ENCODE peak calls at places on chromosomes 11 and 22, in seven cellular contexts. P, X, T, N, W, O and E are unnamed samples.

GRCh38 chr11:76872959-76873827 is 12.5 kb downstream of the ACER3 start:
- DNase-seq in P (no peak), X (no peak), T (no peak), N (no peak), W (no peak), O (no peak), E (no peak)

GRCh38 chr11:32947985-32948384 is 55.4 kb downstream of the QSER1 start:
- DNase-seq in P (no peak), X (no peak), T (no peak), N (no peak), W (no peak), O (no peak), E (no peak)

GRCh38 chr11:134037093-134037908 is 31.6 kb upstream of the JAM3 start:
- DNase-seq in P (peak), X (peak), T (peak), N (peak), W (peak), O (peak), E (peak)

GRCh38 chr11:117417342-117417741 is 89.7 kb downstream of the CEP164 start:
- DNase-seq in P (no peak), X (no peak), T (no peak), N (no peak), W (no peak), O (no peak), E (no peak)

GRCh38 chr11:77125695-77126094 is 2.4 kb upstream of the MYO7A start:
- DNase-seq in P (no peak), X (no peak), T (no peak), N (no peak), W (no peak), O (no peak), E (no peak)

GRCh38 chr22:22576244-22576988 is 17.4 kb upstream of the PRAME start:
- DNase-seq in P (peak), X (peak), T (peak), N (peak), W (peak), O (peak), E (no peak)

GRCh38 chr11:47356998-47357329 is 4.5 kb upstream of the MYBPC3 start:
- DNase-seq in P (peak), X (no peak), T (no peak), N (no peak), W (no peak), O (no peak), E (no peak)

GRCh38 chr11:74179234-74180126 is 8.4 kb downstream of the PPME1 start:
- DNase-seq in P (no peak), X (no peak), T (no peak), N (no peak), W (peak), O (no peak), E (no peak)

GRCh38 chr11:34226210-34226609 is 120.8 kb downstream of the NAT10 start:
- DNase-seq in P (no peak), X (no peak), T (no peak), N (no peak), W (no peak), O (no peak), E (no peak)

GRCh38 chr22:24147666-24148065 is 33.6 kb upstream of the SUSD2 start:
- DNase-seq in P (no peak), X (no peak), T (no peak), N (no peak), W (no peak), O (no peak), E (no peak)

GRCh38 chr11:57513911-57514537 is 1.5 kb downstream of the SLC43A1 start:
- DNase-seq in P (peak), X (peak), T (peak), N (peak), W (peak), O (peak), E (no peak)

GRCh38 chr22:42990131-42990838 is 24.7 kb downstream of the PACSIN2 start:
- DNase-seq in P (no peak), X (no peak), T (no peak), N (no peak), W (peak), O (no peak), E (no peak)

GRCh38 chr11:126160345-126161145 is 50.9 kb downstream of the RPUSD4 start:
- DNase-seq in P (no peak), X (no peak), T (no peak), N (no peak), W (peak), O (no peak), E (no peak)

GRCh38 chr11:102527701-102528100 is 2.8 kb downstream of the MMP7 start:
- DNase-seq in P (no peak), X (no peak), T (no peak), N (no peak), W (no peak), O (no peak), E (no peak)

GRCh38 chr11:72975778-72976520 is 161.7 kb downstream of the ATG16L2 start:
- DNase-seq in P (no peak), X (no peak), T (no peak), N (no peak), W (peak), O (no peak), E (no peak)

GRCh38 chr11:23405350-23405937 is 545.2 kb upstream of the CCDC179 start:
- DNase-seq in P (peak), X (no peak), T (no peak), N (no peak), W (no peak), O (no peak), E (no peak)

GRCh38 chr11:36478700-36479329 is 31.3 kb downstream of the TRAF6 start:
- DNase-seq in P (no peak), X (peak), T (peak), N (no peak), W (peak), O (no peak), E (no peak)

GRCh38 chr11:1912314-1912878 is 7.1 kb upstream of the TNNT3 start:
- DNase-seq in P (no peak), X (no peak), T (no peak), N (no peak), W (no peak), O (no peak), E (no peak)

GRCh38 chr11:65315204-65315865 is 669 bp downstream of the CDC42EP2 start:
- DNase-seq in P (peak), X (peak), T (peak), N (peak), W (peak), O (peak), E (peak)

GRCh38 chr11:74185695-74186094 is 14.6 kb downstream of the PPME1 start:
- DNase-seq in P (no peak), X (no peak), T (no peak), N (no peak), W (peak), O (no peak), E (no peak)

GRCh38 chr22:42970029-42970428 is 44.9 kb downstream of the PACSIN2 start:
- DNase-seq in P (no peak), X (no peak), T (no peak), N (no peak), W (no peak), O (no peak), E (no peak)

GRCh38 chr22:33823552-33823951 is 96.7 kb downstream of the LARGE1 start:
- DNase-seq in P (no peak), X (no peak), T (peak), N (no peak), W (peak), O (no peak), E (no peak)

GRCh38 chr11:2433106-2433925 is 11.0 kb downstream of the TRPM5 start:
- DNase-seq in P (no peak), X (no peak), T (no peak), N (no peak), W (no peak), O (no peak), E (no peak)

DNA sequence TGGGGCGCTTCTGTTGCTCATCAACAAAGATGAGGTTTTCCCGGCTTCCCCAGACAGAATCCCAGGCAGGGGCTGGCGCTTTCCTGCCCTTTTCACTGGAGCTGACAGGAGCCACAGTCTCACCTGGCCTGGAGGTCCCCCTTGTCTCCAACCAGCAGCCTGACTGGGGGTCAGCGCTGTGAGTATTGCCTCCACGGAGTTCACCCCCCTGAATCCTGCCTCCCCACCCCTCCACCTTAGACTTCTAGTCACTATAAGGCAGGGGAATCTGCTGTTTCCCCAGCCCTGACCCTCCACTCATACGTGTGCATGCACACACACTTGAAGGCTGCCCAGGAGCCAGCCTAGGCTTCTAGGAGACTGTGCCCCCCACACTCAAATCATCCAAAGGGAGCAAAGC is 58.8 kb upstream of the LYVE1 start:
- DNase-seq in P (no peak), X (no peak), T (no peak), N (no peak), W (no peak), O (no peak), E (no peak)
- H3K27ac ChIP-seq in P (no peak), X (no peak), T (no peak), N (no peak), W (no peak), O (no peak), E (no peak)

DNA sequence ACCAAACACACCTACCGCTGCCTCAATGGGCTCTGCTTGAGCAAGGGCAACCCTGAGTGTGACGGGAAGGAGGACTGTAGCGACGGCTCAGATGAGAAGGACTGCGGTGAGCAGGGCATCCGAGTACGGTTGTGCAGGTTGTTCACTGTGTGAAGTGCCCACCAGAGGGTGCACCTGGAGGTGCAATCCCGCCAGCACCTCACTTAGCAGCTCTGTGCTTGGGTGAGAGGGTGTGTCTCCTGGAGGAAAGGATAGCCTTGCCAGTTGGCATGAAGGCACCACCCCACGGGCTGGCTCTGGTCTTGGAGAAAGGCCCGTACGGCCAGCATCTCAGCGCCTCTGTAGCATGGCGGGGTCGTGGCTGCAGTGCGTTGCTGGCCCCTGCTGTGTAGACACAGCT is 39.4 kb downstream of the ST14 start:
- DNase-seq in P (no peak), X (peak), T (no peak), N (no peak), W (no peak), O (no peak), E (no peak)
- H3K27ac ChIP-seq in P (no peak), X (no peak), T (no peak), N (no peak), W (no peak), O (no peak), E (no peak)

DNA sequence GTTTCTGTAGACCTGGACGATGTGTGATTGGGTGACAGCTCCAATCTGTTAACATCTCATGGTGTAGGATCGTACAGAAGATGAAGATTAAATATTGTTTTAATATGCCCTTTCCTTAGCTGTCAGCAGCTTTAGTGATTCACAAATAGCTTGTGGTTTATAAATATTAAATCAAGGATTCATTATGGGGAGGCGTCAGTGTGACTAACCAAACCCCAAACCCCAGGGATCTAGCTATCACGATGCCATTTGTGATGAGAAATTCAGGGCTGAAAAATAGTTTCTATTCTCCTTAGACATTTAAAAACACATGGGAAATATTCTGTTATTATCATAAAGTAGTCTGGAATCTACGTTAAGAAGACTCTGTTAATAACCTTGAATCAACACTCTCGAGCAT is 73.4 kb downstream of the NCAM1 start:
- DNase-seq in P (no peak), X (no peak), T (no peak), N (no peak), W (no peak), O (no peak), E (no peak)
- H3K27ac ChIP-seq in P (no peak), X (no peak), T (no peak), N (no peak), W (no peak), O (no peak), E (no peak)

DNA sequence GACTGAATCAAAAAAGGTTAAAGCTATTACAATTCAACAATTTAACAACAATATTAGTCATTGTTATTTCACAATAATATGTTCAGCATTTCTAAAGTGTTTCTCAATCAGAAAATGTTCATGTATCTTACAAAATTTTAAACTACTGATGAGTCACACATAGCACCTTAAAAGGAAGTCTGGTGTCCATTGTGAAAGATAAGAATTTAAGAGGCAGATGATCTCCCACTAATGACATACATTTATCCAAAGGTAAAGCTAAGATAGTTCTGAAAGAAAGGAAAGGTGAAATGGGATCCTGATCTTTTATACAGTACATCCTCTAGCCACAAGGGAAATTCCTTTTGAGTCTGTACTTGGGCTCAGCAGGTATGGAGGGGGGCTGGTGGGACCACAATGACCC is 79.6 kb downstream of the MAML2 start:
- DNase-seq in P (no peak), X (no peak), T (no peak), N (no peak), W (peak), O (no peak), E (no peak)
- H3K27ac ChIP-seq in P (no peak), X (no peak), T (peak), N (no peak), W (peak), O (no peak), E (peak)

DNA sequence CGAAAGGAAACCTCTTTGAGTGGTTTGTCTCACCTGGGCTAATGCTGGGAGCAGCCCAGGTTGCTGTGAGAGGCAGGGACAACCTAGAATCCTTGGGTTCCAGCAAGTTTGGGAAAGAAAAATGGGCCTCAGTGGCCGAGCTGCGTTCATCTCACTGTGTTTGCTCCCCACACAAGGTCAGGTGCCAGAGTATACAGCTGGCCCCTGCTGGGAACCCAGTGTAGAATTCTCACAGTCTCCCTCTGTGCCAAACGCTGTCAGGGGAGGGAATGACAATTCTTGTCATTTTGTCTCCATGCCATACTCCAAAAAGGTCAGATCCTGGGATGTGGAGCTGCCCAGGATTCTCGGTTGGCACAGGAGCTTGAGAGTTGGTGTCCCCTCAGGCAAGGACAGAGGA is 4.3 kb downstream of the DGKZ start:
- DNase-seq in P (no peak), X (no peak), T (no peak), N (no peak), W (no peak), O (no peak), E (no peak)
- H3K27ac ChIP-seq in P (no peak), X (peak), T (peak), N (no peak), W (no peak), O (peak), E (peak)

GRCh38 chr11:68043029-68043348 is 4.2 kb downstream of the TCIRG1 start:
- DNase-seq in P (no peak), X (no peak), T (no peak), N (no peak), W (no peak), O (no peak), E (no peak)

GRCh38 chr11:68042219-68043028 is 3.6 kb downstream of the TCIRG1 start:
- DNase-seq in P (no peak), X (no peak), T (no peak), N (no peak), W (no peak), O (no peak), E (no peak)

GRCh38 chr11:68044898-68045351 is 6.1 kb downstream of the TCIRG1 start:
- DNase-seq in P (no peak), X (no peak), T (no peak), N (no peak), W (no peak), O (no peak), E (no peak)

GRCh38 chr11:68044145-68044813 is 5.5 kb downstream of the TCIRG1 start:
- DNase-seq in P (no peak), X (no peak), T (no peak), N (no peak), W (no peak), O (no peak), E (no peak)

DNA sequence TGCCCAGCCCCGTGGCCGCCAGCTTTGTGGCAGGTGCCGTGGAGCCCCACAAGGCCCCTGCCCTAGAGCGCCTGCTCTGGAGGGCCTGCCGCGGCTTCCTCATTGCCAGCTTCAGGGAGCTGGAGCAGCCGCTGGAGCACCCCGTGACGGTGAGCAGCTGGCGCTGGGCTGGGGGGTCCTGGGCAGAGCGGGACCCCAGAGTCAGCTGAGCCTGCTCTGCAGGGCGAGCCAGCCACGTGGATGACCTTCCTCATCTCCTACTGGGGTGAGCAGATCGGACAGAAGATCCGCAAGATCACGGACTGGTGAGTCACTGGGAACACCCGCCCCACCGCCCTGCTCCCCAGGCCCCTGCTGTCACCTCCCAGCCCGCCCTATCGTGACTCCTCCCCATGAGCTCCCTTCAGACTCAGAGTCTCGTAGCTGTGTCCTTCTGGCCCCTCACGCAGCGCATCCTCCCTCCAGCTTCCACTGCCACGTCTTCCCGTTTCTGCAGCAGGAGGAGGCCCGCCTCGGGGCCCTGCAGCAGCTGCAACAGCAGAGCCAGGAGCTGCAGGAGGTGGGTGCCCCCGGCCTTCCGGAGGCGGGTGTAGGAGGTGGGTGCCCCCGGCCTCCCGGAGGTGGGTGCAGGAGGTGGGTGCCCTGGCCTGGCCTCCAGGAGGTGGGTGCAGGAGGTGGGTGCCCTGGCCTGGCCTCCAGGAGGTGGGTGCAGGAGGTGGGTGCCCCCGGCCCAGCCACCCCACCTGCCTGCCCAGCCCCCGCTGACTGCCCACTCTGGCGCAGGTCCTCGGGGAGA is 4.7 kb downstream of the TCIRG1 start:
- DNase-seq in P (no peak), X (no peak), T (no peak), N (no peak), W (peak), O (no peak), E (no peak)
- H3K27ac ChIP-seq in P (no peak), X (no peak), T (no peak), N (no peak), W (no peak), O (no peak), E (no peak)